ENCODE peak calls at places on chromosomes 2 and 18, in four cellular contexts. T is left lung; Y is activated CD8-positive, alpha-beta memory T cell treated with anti-CD3 and anti-CD28 coated beads for 1 hour; F is HFFc6. H is an unnamed sample.

GRCh38 chr2:5453224-5453623 is 239.0 kb upstream of the SOX11 start:
- DNase-seq in T (no peak), Y (no peak), F (no peak), H (no peak)

GRCh38 chr18:10519999-10520935 is 5.6 kb upstream of the NAPG start:
- DNase-seq in T (peak), Y (no peak), F (peak), H (no peak)

GRCh38 chr18:31413137-31413536 is 34.4 kb upstream of the DSG3 start:
- DNase-seq in T (no peak), Y (no peak), F (no peak), H (no peak)

GRCh38 chr2:156800065-156800556 is 363.9 kb downstream of the GPD2 start:
- DNase-seq in T (no peak), Y (no peak), F (no peak), H (no peak)

GRCh38 chr18:43283299-43283698 is 6.0 kb upstream of the SYT4 start:
- DNase-seq in T (no peak), Y (no peak), F (no peak), H (no peak)

GRCh38 chr2:164896634-164897033 is 55.0 kb upstream of the COBLL1 start:
- DNase-seq in T (no peak), Y (no peak), F (peak), H (no peak)

GRCh38 chr18:66999003-66999402 is 395.1 kb upstream of the CDH19 start:
- DNase-seq in T (no peak), Y (no peak), F (no peak), H (no peak)

GRCh38 chr2:109124982-109125594 is 3.9 kb upstream of the SH3RF3 start:
- DNase-seq in T (no peak), Y (no peak), F (no peak), H (no peak)

GRCh38 chr2:171089489-171089888 is 71.2 kb downstream of the TLK1 start:
- DNase-seq in T (no peak), Y (no peak), F (no peak), H (no peak)

GRCh38 chr2:44802409-44803099 is 138.9 kb upstream of the SIX3 start:
- DNase-seq in T (no peak), Y (no peak), F (no peak), H (no peak)

GRCh38 chr18:48674198-48674721 is 135.4 kb downstream of the CTIF start:
- DNase-seq in T (no peak), Y (no peak), F (peak), H (peak)

GRCh38 chr18:48851563-48851962 is 99.2 kb downstream of the SMAD7 start:
- DNase-seq in T (peak), Y (no peak), F (no peak), H (no peak)

GRCh38 chr2:159617651-159618050 is 1.3 kb upstream of the BAZ2B start:
- DNase-seq in T (no peak), Y (no peak), F (no peak), H (no peak)

GRCh38 chr2:28590496-28591301 is 94.8 kb downstream of the PLB1 start:
- DNase-seq in T (peak), Y (no peak), F (no peak), H (no peak)

GRCh38 chr2:99571609-99572344 is 82.0 kb upstream of the REV1 start:
- DNase-seq in T (no peak), Y (no peak), F (no peak), H (no peak)

GRCh38 chr2:72527424-72527823 is 298.4 kb downstream of the EXOC6B start:
- DNase-seq in T (no peak), Y (no peak), F (no peak), H (no peak)

GRCh38 chr2:239370876-239371725 is 29.7 kb downstream of the HDAC4 start:
- DNase-seq in T (no peak), Y (no peak), F (no peak), H (no peak)

GRCh38 chr2:73444202-73444601 is 58.6 kb downstream of the ALMS1 start:
- DNase-seq in T (no peak), Y (no peak), F (no peak), H (no peak)

GRCh38 chr2:18067980-18068379 is 189.5 kb downstream of the KCNS3 start:
- DNase-seq in T (no peak), Y (no peak), F (no peak), H (no peak)